ENCODE peak calls at places on chromosomes 7 and 10, in nine cellular contexts. Y, G, M, J, N, Z, S, X and F are unnamed samples.

GRCh38 chr7:154871483-154871882 is 131.4 kb downstream of the PAXIP1 start:
- DNase-seq in Y (no peak), G (no peak), M (no peak), J (no peak), N (no peak), Z (no peak), S (no peak), X (no peak), F (no peak)

GRCh38 chr7:149154021-149154420 is 6.8 kb downstream of the ZNF398 start:
- DNase-seq in Y (no peak), G (no peak), M (no peak), J (no peak), N (no peak), Z (no peak), S (no peak), X (no peak), F (no peak)

GRCh38 chr10:124802313-124802675 is 675 bp downstream of the ABRAXAS2 start:
- DNase-seq in Y (no peak), G (no peak), M (no peak), J (peak; percentile 31), N (no peak), Z (no peak), S (no peak), X (no peak), F (no peak)

GRCh38 chr10:128080231-128080630 is 46.0 kb downstream of the MKI67 start:
- DNase-seq in Y (no peak), G (no peak), M (no peak), J (no peak), N (no peak), Z (peak; percentile 12), S (no peak), X (no peak), F (no peak)

GRCh38 chr7:22487978-22488642 is 11.9 kb downstream of the STEAP1B start:
- DNase-seq in Y (no peak), G (no peak), M (no peak), J (no peak), N (no peak), Z (no peak), S (no peak), X (no peak), F (no peak)

GRCh38 chr7:38211940-38212339 is 33.9 kb downstream of the STARD3NL start:
- DNase-seq in Y (no peak), G (peak; percentile 57), M (no peak), J (peak; percentile 73), N (no peak), Z (no peak), S (no peak), X (no peak), F (no peak)

GRCh38 chr7:51034531-51035264 is 252.0 kb upstream of the GRB10 start:
- DNase-seq in Y (no peak), G (no peak), M (no peak), J (no peak), N (no peak), Z (no peak), S (no peak), X (no peak), F (peak; percentile 49)

GRCh38 chr7:25619963-25620799 is 391.9 kb upstream of the NPVF start:
- DNase-seq in Y (no peak), G (peak; percentile 8), M (no peak), J (no peak), N (peak; percentile 48), Z (peak; percentile 32), S (peak; percentile 31), X (peak; percentile 47), F (no peak)

GRCh38 chr7:50497068-50497642 is 47.0 kb upstream of the FIGNL1 start:
- DNase-seq in Y (no peak), G (no peak), M (no peak), J (peak; percentile 99), N (no peak), Z (no peak), S (no peak), X (no peak), F (no peak)

GRCh38 chr10:51706225-51706624 is 6.8 kb upstream of the CSTF2T start:
- DNase-seq in Y (no peak), G (peak; percentile 30), M (peak; percentile 86), J (no peak), N (peak; percentile 54), Z (no peak), S (peak; percentile 75), X (no peak), F (peak; percentile 72)

GRCh38 chr7:150784120-150784736 is 15.9 kb downstream of the TMEM176B start:
- DNase-seq in Y (no peak), G (no peak), M (no peak), J (no peak), N (no peak), Z (no peak), S (peak; percentile 45), X (no peak), F (peak; percentile 54)

GRCh38 chr10:131183546-131184045 is 127.9 kb downstream of the TCERG1L start:
- DNase-seq in Y (no peak), G (no peak), M (no peak), J (no peak), N (no peak), Z (peak; percentile 7), S (no peak), X (no peak), F (no peak)

GRCh38 chr7:118195837-118196474 is 12.0 kb downstream of the LSM8 start:
- DNase-seq in Y (peak; percentile 21), G (peak; percentile 70), M (no peak), J (peak; percentile 68), N (peak; percentile 88), Z (peak; percentile 46), S (peak; percentile 59), X (peak; percentile 60), F (peak; percentile 84)

GRCh38 chr7:107728276-107728675 is 15.7 kb upstream of the CBLL1 start:
- DNase-seq in Y (no peak), G (no peak), M (no peak), J (no peak), N (no peak), Z (no peak), S (no peak), X (no peak), F (no peak)

GRCh38 chr10:13340626-13341370 is 7.3 kb downstream of the SEPHS1 start:
- DNase-seq in Y (no peak), G (no peak), M (no peak), J (no peak), N (no peak), Z (no peak), S (no peak), X (no peak), F (no peak)

GRCh38 chr10:35778344-35778743 is 136.2 kb upstream of the FZD8 start:
- DNase-seq in Y (no peak), G (no peak), M (no peak), J (peak; percentile 16), N (no peak), Z (no peak), S (no peak), X (no peak), F (no peak)
- H3K4me1 ChIP-seq in Y (peaks cover 3% of the 10 kb centered on the region), G (peaks cover 3% of the 10 kb centered on the region), M (peaks cover 5% of the 10 kb centered on the region), J (no peaks in the 10 kb centered on the region), N (peaks cover 9% of the 10 kb centered on the region), Z (no peaks in the 10 kb centered on the region), S (peaks cover 2% of the 10 kb centered on the region), X (no peaks in the 10 kb centered on the region), F (no peaks in the 10 kb centered on the region)

DNA sequence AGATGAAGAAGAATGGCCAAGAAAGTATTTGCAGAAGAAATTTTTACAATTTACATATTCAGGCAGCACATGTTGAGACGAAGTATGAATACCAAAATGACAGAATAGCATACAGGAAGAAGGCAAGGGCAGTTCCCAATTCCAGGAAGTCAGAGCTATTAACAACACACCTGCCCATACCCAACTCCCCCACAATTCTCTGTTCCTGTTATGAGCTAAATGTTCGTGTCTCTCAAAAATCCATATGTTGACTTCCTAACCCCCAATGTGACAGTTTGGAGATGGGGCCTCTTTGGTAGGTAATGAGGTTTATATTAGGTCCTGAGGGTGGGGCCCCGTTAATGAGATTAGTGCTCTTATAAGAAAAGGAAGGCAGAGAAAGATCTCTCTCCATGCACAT is 67.7 kb downstream of the DOCK4 start:
- DNase-seq in Y (no peak), G (no peak), M (no peak), J (no peak), N (no peak), Z (no peak), S (no peak), X (no peak), F (no peak)
- TF ChIP-seq POLR2A in Y (no peak), G (no peak), M (no peak), J (no peak), N (no peak), Z (no peak), S (no peak), X (no peak), F (no peak)

DNA sequence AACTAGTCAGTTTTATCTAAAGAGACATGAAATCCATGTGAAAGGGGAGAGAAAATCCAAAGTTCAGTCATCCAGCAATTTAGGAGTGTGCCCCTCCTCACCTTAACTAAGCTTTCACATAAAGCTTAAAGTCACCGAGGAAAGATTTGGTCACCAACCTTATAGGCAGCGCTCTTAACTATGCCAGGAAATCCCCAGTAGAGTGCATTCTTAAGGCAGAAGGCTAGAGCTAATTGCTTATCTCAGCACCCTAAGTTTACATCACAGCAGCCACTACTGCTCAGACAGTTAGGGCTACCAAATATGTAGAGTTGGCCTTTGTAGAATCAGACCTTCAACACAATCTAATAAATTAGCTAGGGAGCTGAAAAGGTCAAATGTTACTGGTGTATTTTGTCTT is 47.9 kb downstream of the MTPN start:
- DNase-seq in Y (no peak), G (no peak), M (no peak), J (no peak), N (no peak), Z (no peak), S (no peak), X (no peak), F (no peak)
- TF ChIP-seq CTCF in Y (no peak), G (no peak), M (no peak), J (no peak), N (no peak), Z (no peak), S (no peak), X (no peak), F (no peak)

DNA sequence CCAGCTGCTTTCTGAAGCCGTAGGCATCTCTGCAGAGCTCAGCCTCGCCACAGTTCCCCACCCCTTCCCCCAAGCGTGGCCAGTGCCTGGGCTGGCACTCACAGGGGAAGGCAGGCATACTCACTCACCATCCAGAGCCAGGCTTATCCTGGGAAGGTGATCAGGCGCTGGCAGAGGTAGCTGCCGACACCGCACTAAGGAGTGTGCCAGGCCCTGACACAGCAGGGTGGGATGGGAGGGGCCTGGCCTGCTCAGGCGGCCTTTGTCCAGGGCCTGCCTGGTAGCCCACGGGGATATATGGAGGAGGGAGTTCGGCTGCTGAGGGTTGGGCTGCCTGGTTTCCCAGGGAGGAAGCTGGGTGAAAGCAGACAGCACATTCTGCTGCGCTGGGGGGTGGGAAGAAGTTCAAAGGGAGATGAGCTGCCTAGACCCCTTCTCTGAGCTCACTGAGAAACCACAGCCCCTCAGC is 15.8 kb downstream of the VSIR start:
- DNase-seq in Y (no peak), G (no peak), M (no peak), J (no peak), N (no peak), Z (no peak), S (no peak), X (no peak), F (no peak)
- H3K4me1 ChIP-seq in Y (peaks cover 34% of the 10 kb centered on the region), G (peaks cover 22% of the 10 kb centered on the region), M (peaks cover 66% of the 10 kb centered on the region), J (no peaks in the 10 kb centered on the region), N (peaks cover 89% of the 10 kb centered on the region), Z (peaks cover 72% of the 10 kb centered on the region), S (peaks cover 70% of the 10 kb centered on the region), X (no peaks in the 10 kb centered on the region), F (no peaks in the 10 kb centered on the region)

GRCh38 chr7:138002828-138003189 is 923 bp upstream of the CREB3L2 start:
- DNase-seq in Y (no peak), G (no peak), M (no peak), J (no peak), N (no peak), Z (no peak), S (no peak), X (no peak), F (no peak)
- TF ChIP-seq POLR2A in Y (no peak), G (no peak), M (no peak), J (no peak), N (no peak), Z (no peak), S (no peak), X (no peak), F (no peak)